ENCODE peak calls at places on chromosomes 1 and 21, in nine cellular contexts. I, D, W, N, U, J, M, V and G are unnamed samples.

GRCh38 chr1:35691080-35691479 is 27.6 kb downstream of the C1orf216 start:
- DNase-seq in I (peak; percentile 68), D (peak; percentile 12), W (no peak), N (no peak), U (no peak), J (no peak), M (no peak), V (no peak), G (no peak)

GRCh38 chr1:235808226-235808625 is 58.5 kb downstream of the LYST start:
- DNase-seq in I (no peak), D (peak; percentile 5), W (no peak), N (no peak), U (no peak), J (no peak), M (no peak), V (no peak), G (no peak)

GRCh38 chr1:212132040-212132439 is 96.5 kb downstream of the DTL start:
- DNase-seq in I (no peak), D (no peak), W (no peak), N (no peak), U (no peak), J (peak; percentile 8), M (no peak), V (no peak), G (no peak)

GRCh38 chr1:10170362-10170665 is 40.1 kb upstream of the KIF1B start:
- DNase-seq in I (no peak), D (no peak), W (peak; percentile 50), N (no peak), U (no peak), J (no peak), M (peak; percentile 26), V (no peak), G (no peak)

GRCh38 chr1:77370588-77371306 is 88.9 kb downstream of the AK5 start:
- DNase-seq in I (no peak), D (no peak), W (no peak), N (no peak), U (peak; percentile 88), J (peak; percentile 93), M (peak; percentile 97), V (peak; percentile 91), G (no peak)

GRCh38 chr1:42963378-42964005 is 4.8 kb upstream of the SLC2A1 start:
- DNase-seq in I (no peak), D (no peak), W (no peak), N (no peak), U (peak; percentile 56), J (peak; percentile 74), M (peak; percentile 83), V (no peak), G (no peak)

GRCh38 chr1:205484985-205485967 is 19.2 kb upstream of the CDK18 start:
- DNase-seq in I (peak; percentile 86), D (peak; percentile 77), W (peak; percentile 91), N (no peak), U (peak; percentile 11), J (peak; percentile 46), M (peak; percentile 58), V (no peak), G (peak; percentile 77)

GRCh38 chr1:2251786-2252185 is 23.7 kb downstream of the SKI start:
- DNase-seq in I (no peak), D (no peak), W (no peak), N (no peak), U (no peak), J (no peak), M (no peak), V (no peak), G (peak; percentile 68)

GRCh38 chr1:62384276-62385005 is 52.4 kb upstream of the USP1 start:
- DNase-seq in I (no peak), D (no peak), W (no peak), N (no peak), U (peak; percentile 92), J (peak; percentile 40), M (peak; percentile 95), V (peak; percentile 92), G (no peak)

GRCh38 chr1:108561145-108561458 is 1.2 kb downstream of the EEIG2 start:
- DNase-seq in I (no peak), D (no peak), W (no peak), N (no peak), U (no peak), J (no peak), M (no peak), V (no peak), G (no peak)

GRCh38 chr1:41355356-41355755 is 5.9 kb upstream of the FOXO6 start:
- DNase-seq in I (peak; percentile 1), D (no peak), W (no peak), N (peak; percentile 56), U (no peak), J (no peak), M (no peak), V (no peak), G (peak; percentile 25)

GRCh38 chr1:107454786-107455185 is 313.9 kb downstream of the NTNG1 start:
- DNase-seq in I (no peak), D (no peak), W (no peak), N (no peak), U (no peak), J (no peak), M (no peak), V (no peak), G (no peak)

GRCh38 chr1:203124546-203125317 is 2.8 kb upstream of the ADORA1 start:
- DNase-seq in I (no peak), D (no peak), W (peak; percentile 12), N (no peak), U (no peak), J (no peak), M (no peak), V (no peak), G (peak; percentile 28)

GRCh38 chr21:45261093-45261492 is 26.6 kb downstream of the POFUT2 start:
- DNase-seq in I (no peak), D (no peak), W (no peak), N (no peak), U (no peak), J (no peak), M (no peak), V (no peak), G (no peak)

GRCh38 chr1:22888320-22889075 is 84.2 kb downstream of the LACTBL1 start:
- DNase-seq in I (no peak), D (no peak), W (no peak), N (no peak), U (no peak), J (no peak), M (peak; percentile 64), V (peak; percentile 13), G (no peak)

GRCh38 chr1:110628356-110629105 is 22.4 kb upstream of the KCNA2 start:
- DNase-seq in I (no peak), D (no peak), W (no peak), N (no peak), U (no peak), J (no peak), M (no peak), V (no peak), G (no peak)

GRCh38 chr1:35451125-35451528 is 106.1 kb downstream of the KIAA0319L start:
- DNase-seq in I (peak; percentile 83), D (peak; percentile 81), W (peak; percentile 64), N (no peak), U (peak; percentile 59), J (peak; percentile 73), M (peak; percentile 77), V (peak; percentile 28), G (peak; percentile 87)

DNA sequence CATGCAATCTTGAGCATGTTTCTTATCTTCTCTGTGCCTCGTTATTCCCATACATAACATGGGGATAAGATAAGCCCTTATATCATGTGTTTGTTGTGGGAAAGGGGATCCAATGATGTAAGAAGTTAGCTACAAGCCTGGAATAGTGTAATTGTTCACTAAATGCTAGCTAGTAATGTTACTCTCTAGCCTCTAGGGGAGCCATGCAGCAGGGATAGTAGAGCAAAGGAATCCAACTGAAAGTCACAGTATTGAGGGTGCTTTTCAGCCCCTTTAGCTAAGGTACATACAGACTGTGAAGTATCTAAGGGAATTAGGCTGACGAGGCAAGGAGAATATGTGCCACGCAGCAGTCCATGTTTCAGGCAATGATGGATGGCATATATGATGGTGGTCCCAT is 46.9 kb downstream of the IL23R start:
- DNase-seq in I (peak; percentile 74), D (no peak), W (no peak), N (no peak), U (no peak), J (peak; percentile 11), M (peak; percentile 24), V (no peak), G (no peak)
- TF ChIP-seq CTCF in I (peak; percentile 70), D (peak; percentile 60), W (peak; percentile 14), N (peak; percentile 75), U (peak; percentile 52), J (peak; percentile 75), M (peak; percentile 66), V (peak; percentile 66), G (peak; percentile 40)

DNA sequence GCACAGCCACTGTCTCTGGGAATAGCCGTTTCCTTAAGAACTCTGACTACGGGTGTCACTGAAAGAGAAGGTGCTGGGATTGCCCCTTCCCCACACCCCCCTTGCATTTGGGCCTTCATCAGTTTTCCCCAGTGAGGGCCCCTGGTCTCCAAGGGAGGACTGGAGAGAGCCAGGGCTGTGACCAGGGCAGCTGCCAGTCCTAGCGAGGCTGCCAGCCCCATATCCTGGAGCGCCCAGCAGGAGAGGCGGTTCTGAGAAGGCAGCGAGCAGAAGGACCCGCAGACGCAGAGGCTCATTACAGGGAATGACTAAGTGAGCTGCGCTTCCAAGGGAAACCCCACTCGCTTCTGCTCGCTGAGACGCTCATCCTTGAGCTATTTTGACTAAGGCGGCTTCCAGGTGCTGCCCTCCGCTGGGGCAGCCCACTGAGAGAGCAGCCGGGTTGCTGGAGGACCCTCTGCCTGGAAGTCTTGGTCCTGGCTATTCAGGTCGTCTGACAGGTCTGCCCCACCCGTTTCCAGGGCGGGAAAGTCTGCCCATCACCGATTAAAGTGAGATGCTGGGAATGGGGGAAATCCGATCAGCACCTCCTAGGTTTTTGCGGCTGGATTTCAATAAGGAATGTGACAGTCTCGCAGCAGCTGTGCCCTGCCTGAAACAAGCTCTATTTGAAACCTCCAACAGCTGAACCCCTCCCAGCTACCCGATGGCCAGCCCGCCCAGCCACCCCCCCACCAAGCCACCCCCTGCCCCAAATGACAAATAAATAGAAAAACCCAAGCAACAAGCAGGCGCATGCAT is 2.9 kb downstream of the KCNN3 start:
- DNase-seq in I (peak; percentile 64), D (no peak), W (peak; percentile 62), N (no peak), U (no peak), J (peak; percentile 73), M (peak; percentile 66), V (no peak), G (peak; percentile 56)
- TF ChIP-seq CTCF in I (no peak), D (no peak), W (no peak), N (peak; percentile 21), U (no peak), J (no peak), M (no peak), V (no peak), G (no peak)

GRCh38 chr1:246355421-246356230 is 151.5 kb downstream of the SMYD3 start:
- DNase-seq in I (peak; percentile 21), D (no peak), W (no peak), N (peak; percentile 68), U (no peak), J (no peak), M (no peak), V (no peak), G (no peak)
- TF ChIP-seq CTCF in I (no peak), D (no peak), W (no peak), N (peak; percentile 35), U (no peak), J (no peak), M (no peak), V (no peak), G (no peak)

GRCh38 chr1:39407496-39407888 is 83.9 kb upstream of the BMP8A start:
- DNase-seq in I (peak; percentile 66), D (no peak), W (no peak), N (no peak), U (no peak), J (no peak), M (no peak), V (no peak), G (no peak)
- TF ChIP-seq CTCF in I (no peak), D (no peak), W (no peak), N (no peak), U (no peak), J (no peak), M (no peak), V (no peak), G (no peak)

GRCh38 chr1:237124856-237125462 is 83.0 kb downstream of the RYR2 start:
- DNase-seq in I (peak; percentile 32), D (no peak), W (peak; percentile 33), N (no peak), U (no peak), J (no peak), M (no peak), V (no peak), G (no peak)
- TF ChIP-seq CTCF in I (peak; percentile 60), D (peak; percentile 39), W (peak; percentile 30), N (peak; percentile 72), U (no peak), J (peak; percentile 53), M (no peak), V (no peak), G (peak; percentile 39)